ENCODE peak calls at places on chromosome 21, in four cellular contexts. I is H4, H is T47D, K is anterior cingulate cortex. Q is an unnamed sample.

GRCh38 chr21:36211660-36212512 is 55.3 kb downstream of the DOP1B start:
- DNase-seq in H (no peak), I (peak; percentile 38), K (no peak), Q (no peak)

GRCh38 chr21:25560151-25560783 is 47.0 kb downstream of the MRPL39 start:
- DNase-seq in H (no peak), I (no peak), K (no peak), Q (no peak)

GRCh38 chr21:45423201-45423955 is 18.4 kb downstream of the COL18A1 start:
- DNase-seq in K (no peak), I (no peak), H (no peak), Q (no peak)

GRCh38 chr21:31142600-31142999 is 104.3 kb upstream of the KRTAP19-8 start:
- DNase-seq in H (no peak), I (peak; percentile 35), K (no peak), Q (no peak)

GRCh38 chr21:42252267-42252666 is 33.3 kb downstream of the ABCG1 start:
- DNase-seq in K (no peak), I (no peak), H (no peak), Q (no peak)

GRCh38 chr21:34367320-34367935 is 3.6 kb downstream of the KCNE2 start:
- DNase-seq in H (no peak), I (peak; percentile 84), K (no peak), Q (peak; percentile 34)

GRCh38 chr21:31158789-31159581 is 120.7 kb upstream of the KRTAP19-8 start:
- DNase-seq in I (no peak), H (no peak), K (no peak), Q (no peak)

GRCh38 chr21:41630917-41631316 is 123.0 kb upstream of the TMPRSS2 start:
- DNase-seq in I (no peak), K (no peak), H (no peak), Q (no peak)

GRCh38 chr21:22855581-22855980 is 1857.4 kb downstream of the NCAM2 start:
- DNase-seq in K (no peak), I (no peak), H (peak; percentile 2), Q (no peak)

GRCh38 chr21:34908424-34909055 is 140.6 kb downstream of the RUNX1 start:
- DNase-seq in K (no peak), H (no peak), I (no peak), Q (no peak)

GRCh38 chr21:21196087-21196486 is 197.9 kb downstream of the NCAM2 start:
- DNase-seq in I (no peak), H (no peak), K (no peak), Q (no peak)

GRCh38 chr21:41692216-41692615 is 74.6 kb downstream of the RIPK4 start:
- DNase-seq in K (no peak), H (no peak), I (no peak), Q (no peak)

GRCh38 chr21:35211767-35212166 is 162.7 kb upstream of the RUNX1 start:
- DNase-seq in H (no peak), K (no peak), I (no peak), Q (no peak)

GRCh38 chr21:42513985-42514882 is 582 bp downstream of the SLC37A1 start:
- DNase-seq in K (no peak), I (no peak), H (no peak), Q (peak; percentile 51)

GRCh38 chr21:42198949-42199348 is 20.0 kb upstream of the ABCG1 start:
- DNase-seq in K (no peak), I (no peak), H (no peak), Q (no peak)

GRCh38 chr21:25752389-25752788 is 17.6 kb downstream of the GABPA start:
- DNase-seq in K (no peak), H (no peak), I (no peak), Q (no peak)

GRCh38 chr21:40685121-40685630 is 161.8 kb downstream of the DSCAM start:
- DNase-seq in I (no peak), K (no peak), H (no peak), Q (no peak)

GRCh38 chr21:44643911-44644310 is 2.3 kb upstream of the KRTAP10-11 start:
- DNase-seq in H (no peak), I (no peak), K (no peak), Q (no peak)

GRCh38 chr21:27424601-27425000 is 457.7 kb upstream of the ADAMTS5 start:
- DNase-seq in H (no peak), K (no peak), I (no peak), Q (no peak)

GRCh38 chr21:16775056-16775455 is 737.8 kb upstream of the CXADR start:
- DNase-seq in H (no peak), K (peak; percentile 1), I (no peak), Q (no peak)

GRCh38 chr21:43789276-43790052 is at the start of gene RRP1:
- DNase-seq in H (peak; percentile 95), I (peak; percentile 81), K (peak; percentile 63), Q (peak; percentile 96)

GRCh38 chr21:16193758-16194606 is 464.2 kb downstream of the USP25 start:
- DNase-seq in K (peak; percentile 58), H (peak; percentile 4), I (peak; percentile 78), Q (peak; percentile 87)

GRCh38 chr21:36915014-36915700 is 51.3 kb downstream of the HLCS start:
- DNase-seq in H (no peak), I (no peak), K (no peak), Q (no peak)

GRCh38 chr21:28971171-28971570 is 21.5 kb downstream of the LTN1 start:
- DNase-seq in I (no peak), H (no peak), K (no peak), Q (no peak)

GRCh38 chr21:25421327-25422028 is 185.8 kb downstream of the MRPL39 start:
- DNase-seq in K (no peak), H (no peak), I (peak; percentile 18), Q (peak; percentile 39)

GRCh38 chr21:26077523-26077922 is 93.0 kb downstream of the APP start:
- DNase-seq in H (no peak), K (no peak), I (no peak), Q (no peak)

Q was measured in ELF-1.